ENCODE peak calls at places on chromosome 2, in six cellular contexts. I, K, E, N, A and P are unnamed samples.

GRCh38 chr2:18684202-18685040 is 95.1 kb upstream of the NT5C1B start:
- DNase-seq in E (no peak), A (no peak), K (no peak), N (no peak), I (no peak), P (no peak)

GRCh38 chr2:130365963-130366362 is 10.1 kb downstream of the PTPN18 start:
- DNase-seq in I (no peak), K (no peak), E (no peak), A (no peak), N (no peak), P (no peak)

GRCh38 chr2:201913197-201913596 is 106.9 kb downstream of the CDK15 start:
- DNase-seq in K (no peak), I (no peak), A (no peak), E (no peak), N (no peak), P (no peak)

GRCh38 chr2:68857855-68858456 is 13.2 kb downstream of the BMP10 start:
- DNase-seq in E (no peak), N (no peak), K (no peak), A (no peak), I (no peak), P (no peak)

GRCh38 chr2:161233858-161234431 is 73.7 kb downstream of the TANK start:
- DNase-seq in I (no peak), E (no peak), K (no peak), N (no peak), A (no peak), P (no peak)

GRCh38 chr2:47094519-47095155 is 60.5 kb downstream of the STPG4 start:
- DNase-seq in E (no peak), K (peak; percentile 9), N (no peak), I (no peak), A (no peak), P (no peak)

GRCh38 chr2:24739355-24740025 is 53.7 kb downstream of the PTRHD1 start:
- DNase-seq in N (no peak), K (no peak), A (no peak), E (no peak), I (no peak), P (no peak)

GRCh38 chr2:210478661-210479060 is 2.1 kb upstream of the LANCL1 start:
- DNase-seq in I (no peak), A (no peak), N (no peak), E (no peak), K (no peak), P (no peak)

GRCh38 chr2:58428286-58428552 is 187.1 kb upstream of the FANCL start:
- DNase-seq in E (no peak), K (no peak), N (no peak), I (peak; percentile 15), A (peak; percentile 3), P (no peak)